ENCODE peak calls at places on chromosomes 11 and 22, in four cellular contexts. C, V, R and G are unnamed samples. For H3K4me1, the result is how much of the 10 kb centered on the place peaks cover.

GRCh38 chr11:35619754-35620640 is 1.7 kb downstream of the FJX1 start:
- DNase-seq in C (peak), V (peak), R (peak), G (no peak)

GRCh38 chr11:97746832-97747231 is 1273.9 kb upstream of the CNTN5 start:
- DNase-seq in C (no peak), V (no peak), R (no peak), G (no peak)

GRCh38 chr11:10522921-10523320 is 18.1 kb downstream of the RNF141 start:
- DNase-seq in C (no peak), V (no peak), R (no peak), G (no peak)

GRCh38 chr11:123429851-123430735 is at the start of gene GRAMD1B:
- DNase-seq in C (peak), V (peak), R (peak), G (no peak)

GRCh38 chr22:30878516-30879365 is 89.8 kb downstream of the MORC2 start:
- DNase-seq in C (peak), V (no peak), R (no peak), G (no peak)

GRCh38 chr22:24803064-24803542 is 2.9 kb upstream of the SGSM1 start:
- DNase-seq in C (no peak), V (peak), R (peak), G (peak)

GRCh38 chr22:48795664-48796063 is 1032.0 kb downstream of the BRD1 start:
- DNase-seq in C (no peak), V (no peak), R (no peak), G (no peak)

GRCh38 chr11:71311928-71312510 is 59.6 kb upstream of the SHANK2 start:
- DNase-seq in C (no peak), V (no peak), R (no peak), G (no peak)

GRCh38 chr11:130327716-130328115 is 13.0 kb upstream of the ZBTB44 start:
- DNase-seq in C (no peak), V (no peak), R (no peak), G (no peak)

GRCh38 chr11:77148963-77149715 is 21.1 kb downstream of the MYO7A start:
- DNase-seq in C (peak), V (no peak), R (no peak), G (no peak)

GRCh38 chr11:990101-990500 is 46.4 kb downstream of the MUC6 start:
- DNase-seq in C (no peak), V (no peak), R (no peak), G (no peak)

DNA sequence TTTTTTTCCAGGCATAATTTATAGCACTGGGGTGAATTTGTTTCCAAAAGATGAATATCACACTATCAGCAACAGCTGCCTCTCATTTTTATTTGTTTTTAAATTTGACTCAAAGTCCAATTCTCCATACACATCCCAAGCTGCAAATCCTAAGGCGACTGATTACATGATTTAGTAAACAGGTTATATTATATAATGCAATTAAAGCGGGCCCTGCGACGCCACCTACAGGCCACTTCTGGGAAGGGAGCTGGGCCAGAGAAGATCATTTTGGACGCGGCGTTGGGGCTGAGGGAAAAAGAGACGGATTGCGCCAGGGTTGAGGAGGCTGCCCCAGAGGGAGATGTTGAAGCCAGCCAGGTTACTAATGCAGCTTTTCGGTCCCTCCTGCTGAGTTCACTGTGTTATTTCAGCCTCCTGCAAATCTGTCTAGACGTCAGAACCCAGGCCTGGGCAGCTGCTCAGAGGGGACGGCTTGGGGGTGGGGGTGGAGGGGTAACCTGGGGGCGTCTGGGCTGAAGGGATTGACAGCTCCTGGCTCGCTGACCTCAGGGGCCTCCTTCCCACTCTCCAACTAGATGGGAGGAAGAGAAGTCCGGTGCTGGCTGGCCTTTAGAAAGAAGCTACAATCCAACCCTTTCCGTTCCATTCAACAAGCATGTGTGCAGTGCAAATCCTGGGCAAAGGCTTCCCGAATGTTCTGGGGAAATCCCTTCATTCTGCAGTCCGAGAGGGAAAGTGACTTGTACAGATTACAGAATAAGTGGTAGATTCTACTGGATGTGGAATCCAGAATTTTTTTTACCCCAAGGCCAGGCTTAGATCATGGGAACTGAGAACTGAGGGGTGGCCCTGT is 150.1 kb downstream of the FEZ1 start:
- DNase-seq in C (no peak), V (peak), R (peak), G (peak)
- H3K4me1 ChIP-seq in C (under half), V (under half), R (under half), G (half or more)

GRCh38 chr22:44406581-44407403 is 91.2 kb downstream of the RTL6 start:
- DNase-seq in C (peak), V (no peak), R (no peak), G (no peak)
- H3K4me1 ChIP-seq in C (under half), V (under half), R (under half), G (under half)

GRCh38 chr11:113552271-113552670 is 77.1 kb upstream of the DRD2 start:
- DNase-seq in C (no peak), V (no peak), R (no peak), G (peak)

GRCh38 chr11:113549061-113549460 is 73.9 kb upstream of the DRD2 start:
- DNase-seq in C (no peak), V (no peak), R (no peak), G (no peak)

GRCh38 chr11:113549611-113550061 is 74.4 kb upstream of the DRD2 start:
- DNase-seq in C (no peak), V (no peak), R (no peak), G (no peak)

GRCh38 chr11:113551645-113552044 is 76.4 kb upstream of the DRD2 start:
- DNase-seq in C (no peak), V (no peak), R (no peak), G (no peak)

DNA sequence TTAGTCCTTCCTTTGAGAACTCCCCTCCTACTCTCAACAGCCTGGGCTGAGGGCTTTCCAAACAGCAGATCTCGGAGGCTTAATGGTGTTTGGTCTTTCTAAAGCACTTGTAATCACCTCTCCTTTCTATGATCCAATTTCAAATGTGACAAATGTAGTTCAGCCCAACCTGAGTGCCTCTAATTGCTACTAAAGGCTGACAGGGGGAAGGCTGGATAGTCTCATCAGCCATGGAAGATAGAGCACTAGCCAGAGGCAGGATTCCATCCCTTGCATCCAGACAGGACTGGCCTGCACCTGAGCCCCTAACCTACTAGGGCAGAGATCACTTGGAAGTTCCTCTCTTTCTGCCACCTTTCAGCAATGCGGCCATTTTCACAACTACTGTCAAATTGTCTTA is 75.0 kb upstream of the DRD2 start:
- DNase-seq in C (no peak), V (no peak), R (no peak), G (no peak)
- H3K4me1 ChIP-seq in C (under half), V (under half), R (under half), G (under half)

GRCh38 chr22:23277583-23278295 is 97.4 kb downstream of the BCR start:
- DNase-seq in C (no peak), V (no peak), R (no peak), G (no peak)
- H3K4me1 ChIP-seq in C (under half), V (under half), R (under half), G (half or more)

GRCh38 chr11:119367661-119368120 is 13.8 kb downstream of the USP2 start:
- DNase-seq in C (peak), V (no peak), R (no peak), G (peak)
- H3K4me1 ChIP-seq in C (half or more), V (half or more), R (half or more), G (half or more)